ENCODE peak calls at places on chromosome 5, in five cellular contexts. N is lung, O is Calu3, T is T-helper 1 cell, R is transverse colon. Y is an unnamed sample.

GRCh38 chr5:3261081-3261480 is 334.6 kb upstream of the IRX1 start:
- DNase-seq in N (peak), O (no peak), T (no peak), R (no peak), Y (no peak)

GRCh38 chr5:72436796-72437471 is 70.3 kb downstream of the ZNF366 start:
- DNase-seq in N (no peak), O (no peak), T (no peak), R (no peak), Y (no peak)

GRCh38 chr5:61071565-61071964 is 90.7 kb downstream of the SMIM15 start:
- DNase-seq in N (no peak), O (no peak), T (no peak), R (no peak), Y (no peak)

GRCh38 chr5:67515762-67516161 is 319.2 kb upstream of the CD180 start:
- DNase-seq in N (no peak), O (no peak), T (no peak), R (no peak), Y (no peak)

GRCh38 chr5:17185776-17186175 is 31.7 kb upstream of the BASP1 start:
- DNase-seq in N (no peak), O (no peak), T (no peak), R (peak), Y (no peak)

GRCh38 chr5:57900356-57900944 is 417.8 kb upstream of the ACTBL2 start:
- DNase-seq in N (no peak), O (no peak), T (no peak), R (no peak), Y (no peak)

GRCh38 chr5:99926463-99926862 is 608.7 kb upstream of the FAM174A start:
- DNase-seq in N (no peak), O (no peak), T (no peak), R (no peak), Y (no peak)

GRCh38 chr5:51345106-51345505 is 38.1 kb upstream of the ISL1 start:
- DNase-seq in N (no peak), O (no peak), T (no peak), R (no peak), Y (no peak)

GRCh38 chr5:93280518-93280917 is 300.5 kb downstream of the NR2F1-AS1 start:
- DNase-seq in N (no peak), O (no peak), T (no peak), R (no peak), Y (peak)

GRCh38 chr5:90558344-90559192 is at the start of gene ADGRV1:
- DNase-seq in N (peak), O (peak), T (no peak), R (peak), Y (peak)

GRCh38 chr5:177453852-177454396 is 7.3 kb downstream of the PRR7 start:
- DNase-seq in N (no peak), O (no peak), T (no peak), R (peak), Y (no peak)

GRCh38 chr5:144032375-144032774 is 138.1 kb downstream of the YIPF5 start:
- DNase-seq in N (no peak), O (no peak), T (no peak), R (no peak), Y (no peak)

GRCh38 chr5:174531782-174532191 is 192.6 kb upstream of the MSX2 start:
- DNase-seq in N (no peak), O (no peak), T (no peak), R (no peak), Y (no peak)

GRCh38 chr5:133316346-133317343 is 264.8 kb downstream of the HSPA4 start:
- DNase-seq in N (no peak), O (peak), T (no peak), R (no peak), Y (peak)

GRCh38 chr5:123785160-123786001 is 273.4 kb downstream of the CSNK1G3 start:
- DNase-seq in N (no peak), O (no peak), T (no peak), R (peak), Y (no peak)

GRCh38 chr5:67202830-67203229 is 6.2 kb upstream of the CD180 start:
- DNase-seq in N (no peak), O (no peak), T (no peak), R (no peak), Y (no peak)

GRCh38 chr5:56814361-56814962 is 887 bp upstream of the MAP3K1 start:
- DNase-seq in N (peak), O (peak), T (peak), R (peak), Y (peak)

GRCh38 chr5:45376463-45376862 is 319.7 kb downstream of the HCN1 start:
- DNase-seq in N (no peak), O (no peak), T (no peak), R (no peak), Y (no peak)

GRCh38 chr5:96675882-96676281 is 13.7 kb downstream of the CAST start:
- DNase-seq in N (no peak), O (no peak), T (no peak), R (no peak), Y (no peak)

GRCh38 chr5:126683912-126684311 is 83.2 kb downstream of the PHAX start:
- DNase-seq in N (no peak), O (no peak), T (no peak), R (no peak), Y (no peak)

GRCh38 chr5:79992891-79993290 is 1.8 kb upstream of the MTX3 start:
- DNase-seq in N (no peak), O (no peak), T (no peak), R (no peak), Y (no peak)

GRCh38 chr5:150301170-150301505 is 1.6 kb downstream of the ARSI start:
- DNase-seq in N (no peak), O (no peak), T (no peak), R (no peak), Y (no peak)

GRCh38 chr5:160460377-160461049 is 38.9 kb downstream of the PTTG1 start:
- DNase-seq in N (no peak), O (no peak), T (no peak), R (no peak), Y (no peak)

GRCh38 chr5:115424030-115424429 is 120.5 kb downstream of the FEM1C start:
- DNase-seq in N (no peak), O (no peak), T (no peak), R (no peak), Y (no peak)

GRCh38 chr5:74391410-74391809 is 249.1 kb downstream of the ENC1 start:
- DNase-seq in N (no peak), O (no peak), T (no peak), R (no peak), Y (peak)

GRCh38 chr5:54844905-54845566 is 140.4 kb downstream of the ESM1 start:
- DNase-seq in N (no peak), O (no peak), T (no peak), R (no peak), Y (peak)

GRCh38 chr5:72760259-72760658 is 56.2 kb upstream of the TNPO1 start:
- DNase-seq in N (no peak), O (no peak), T (no peak), R (no peak), Y (no peak)

GRCh38 chr5:111948517-111948916 is 191.5 kb upstream of the NREP start:
- DNase-seq in N (no peak), O (no peak), T (no peak), R (no peak), Y (no peak)

GRCh38 chr5:10831416-10831815 is 70.4 kb upstream of the DAP start:
- DNase-seq in N (no peak), O (no peak), T (no peak), R (no peak), Y (no peak)

GRCh38 chr5:120509056-120509455 is 45.0 kb downstream of the PRR16 start:
- DNase-seq in N (no peak), O (no peak), T (no peak), R (no peak), Y (no peak)

GRCh38 chr5:179345179-179345428 is 157 bp downstream of the ADAMTS2 start:
- DNase-seq in N (no peak), O (no peak), T (no peak), R (no peak), Y (no peak)

GRCh38 chr5:39543335-39543734 is 118.6 kb upstream of the DAB2 start:
- DNase-seq in N (no peak), O (no peak), T (no peak), R (no peak), Y (no peak)

GRCh38 chr5:164578401-164578800 is 1073.0 kb downstream of the MAT2B start:
- DNase-seq in N (no peak), O (no peak), T (no peak), R (no peak), Y (no peak)

Y was measured in HepG2.